ENCODE peak calls at places on chromosomes 2 and 18, in six cellular contexts. W, U, D, C, L and M are unnamed samples.

GRCh38 chr2:171811229-171811628 is 82.8 kb downstream of the SLC25A12 start:
- DNase-seq in W (no peak), U (no peak), D (no peak), C (no peak), L (no peak), M (peak; percentile 62)

GRCh38 chr2:202171246-202171833 is 67.1 kb downstream of the SUMO1 start:
- DNase-seq in W (no peak), U (no peak), D (no peak), C (no peak), L (no peak), M (peak; percentile 28)

GRCh38 chr2:188788621-188789020 is 185.6 kb upstream of the COL3A1 start:
- DNase-seq in W (peak; percentile 91), U (no peak), D (peak; percentile 78), C (peak; percentile 79), L (no peak), M (peak; percentile 93)

GRCh38 chr2:191404568-191404991 is 159.4 kb downstream of the MYO1B start:
- DNase-seq in W (no peak), U (no peak), D (no peak), C (no peak), L (no peak), M (no peak)

GRCh38 chr2:217875138-217875537 is 127.7 kb downstream of the TNS1 start:
- DNase-seq in W (no peak), U (no peak), D (no peak), C (no peak), L (no peak), M (no peak)

GRCh38 chr2:196696423-196697073 is 57.0 kb downstream of the CCDC150 start:
- DNase-seq in W (no peak), U (no peak), D (no peak), C (no peak), L (peak; percentile 22), M (peak; percentile 91)

GRCh38 chr2:33555681-33556080 is 43.4 kb downstream of the FAM98A start:
- DNase-seq in W (no peak), U (no peak), D (no peak), C (no peak), L (no peak), M (no peak)

GRCh38 chr2:70994055-70994444 is 623 bp downstream of the TEX261 start:
- DNase-seq in W (no peak), U (no peak), D (no peak), C (no peak), L (no peak), M (no peak)

GRCh38 chr2:79275197-79275596 is 115.6 kb upstream of the REG3A start:
- DNase-seq in W (no peak), U (no peak), D (no peak), C (no peak), L (no peak), M (no peak)

GRCh38 chr2:120734930-120735611 is 597 bp upstream of the GLI2 start:
- DNase-seq in W (no peak), U (peak; percentile 31), D (no peak), C (no peak), L (no peak), M (peak; percentile 52)

GRCh38 chr2:233760043-233760442 is at the start of gene UGT1A1:
- DNase-seq in W (no peak), U (no peak), D (no peak), C (no peak), L (no peak), M (no peak)

GRCh38 chr2:160292225-160292624 is 92.2 kb upstream of the ITGB6 start:
- DNase-seq in W (no peak), U (no peak), D (no peak), C (no peak), L (no peak), M (no peak)

GRCh38 chr2:221380686-221381085 is 191.4 kb downstream of the EPHA4 start:
- DNase-seq in W (no peak), U (no peak), D (no peak), C (no peak), L (no peak), M (no peak)

GRCh38 chr2:190696792-190697398 is 48.0 kb downstream of the NAB1 start:
- DNase-seq in W (no peak), U (no peak), D (no peak), C (no peak), L (no peak), M (no peak)

GRCh38 chr18:63534615-63535014 is 7.6 kb upstream of the SERPINB12 start:
- DNase-seq in W (no peak), U (no peak), D (no peak), C (no peak), L (no peak), M (no peak)
- TF ChIP-seq CTCF in W (no peak), U (no peak), D (no peak), C (no peak), L (no peak), M (no peak)

GRCh38 chr2:237604960-237605359 is 14.4 kb upstream of the RAB17 start:
- DNase-seq in W (no peak), U (no peak), D (no peak), C (no peak), L (peak; percentile 44), M (peak; percentile 18)

GRCh38 chr2:237603718-237604362 is 13.3 kb upstream of the RAB17 start:
- DNase-seq in W (no peak), U (no peak), D (no peak), C (peak; percentile 64), L (no peak), M (peak; percentile 65)

GRCh38 chr2:237603049-237603717 is 12.6 kb upstream of the RAB17 start:
- DNase-seq in W (no peak), U (no peak), D (no peak), C (no peak), L (no peak), M (no peak)

GRCh38 chr2:237602409-237602808 is 11.9 kb upstream of the RAB17 start:
- DNase-seq in W (no peak), U (no peak), D (no peak), C (no peak), L (no peak), M (no peak)

DNA sequence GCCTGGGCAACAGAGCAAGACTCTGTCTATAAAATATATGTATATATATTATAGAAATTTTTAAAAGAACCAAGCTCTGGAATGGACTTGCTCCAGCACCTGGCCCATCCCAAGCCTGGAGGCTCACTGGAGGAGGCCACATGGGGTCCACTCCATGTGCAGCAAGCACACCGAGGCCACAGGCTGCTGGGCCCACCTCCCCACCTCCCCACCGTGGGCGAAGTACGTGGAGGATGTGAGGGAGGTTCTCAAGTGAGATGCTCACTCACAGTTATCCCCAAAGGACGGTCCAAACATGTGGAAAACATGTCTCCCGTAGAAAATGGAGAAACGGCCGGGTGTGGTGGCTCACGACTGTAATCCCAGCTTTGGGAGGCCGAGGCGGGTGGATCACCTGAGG is 13.9 kb upstream of the RAB17 start:
- DNase-seq in W (no peak), U (no peak), D (no peak), C (no peak), L (no peak), M (no peak)
- H3K27ac ChIP-seq in W (peak overlapping the region; percentile 44), U (peak overlapping the region; percentile 63), D (no peak overlapping the region), C (no peak overlapping the region), L (no peak overlapping the region), M (no peak overlapping the region)

DNA sequence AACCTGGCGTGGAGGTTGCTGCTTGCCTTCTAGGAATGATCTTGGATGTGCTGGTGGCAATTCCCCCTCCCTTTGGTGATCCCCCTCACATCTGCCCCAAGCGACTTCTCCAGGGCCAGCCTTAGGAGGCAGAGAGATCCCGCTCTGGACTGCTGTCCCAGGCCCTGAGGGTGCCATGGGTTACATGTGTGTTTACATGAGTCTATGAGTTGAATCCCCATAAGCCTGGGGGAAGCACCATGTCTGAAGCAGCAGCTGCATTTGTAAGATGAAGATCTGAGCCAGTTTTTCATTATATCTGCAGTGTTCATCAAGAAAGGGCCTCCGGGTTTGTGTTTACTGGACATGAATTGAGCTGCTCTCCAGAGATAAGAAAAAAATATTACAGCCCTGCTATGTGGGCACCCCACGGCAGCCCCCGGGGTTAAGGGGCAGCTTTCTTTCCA is 46.1 kb downstream of the MRPS5 start:
- DNase-seq in W (no peak), U (no peak), D (no peak), C (no peak), L (no peak), M (no peak)
- H3K4me3 ChIP-seq in W (no peak overlapping the region), U (no peak overlapping the region), D (no peak overlapping the region), C (no peak overlapping the region), L (no peak overlapping the region), M (no peak overlapping the region)

DNA sequence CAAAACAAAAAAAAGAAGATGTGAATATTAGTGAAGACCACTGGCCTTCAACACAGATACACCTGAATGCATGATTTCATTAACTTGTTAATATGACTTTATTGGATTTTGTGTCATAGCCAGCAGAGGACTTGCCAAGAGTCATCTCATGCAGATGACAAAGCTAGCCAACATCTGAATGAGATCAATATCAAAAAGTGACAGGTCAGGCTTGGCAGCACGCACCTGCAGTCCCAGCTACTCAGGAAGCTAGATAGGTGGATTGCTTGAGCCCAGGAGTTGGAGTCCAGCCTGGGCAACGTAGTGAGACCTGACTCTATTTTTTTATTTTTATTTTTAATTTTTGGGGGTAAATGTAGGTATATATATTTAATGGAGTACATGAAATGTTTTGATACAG is 54.5 kb upstream of the TGIF1 start:
- DNase-seq in W (no peak), U (no peak), D (no peak), C (no peak), L (no peak), M (no peak)
- TF ChIP-seq CTCF in W (no peak), U (no peak), D (no peak), C (no peak), L (no peak), M (no peak)

GRCh38 chr2:152222975-152223638 is 47.5 kb upstream of the STAM2 start:
- DNase-seq in W (peak; percentile 71), U (no peak), D (peak; percentile 46), C (peak; percentile 84), L (no peak), M (peak; percentile 96)

GRCh38 chr2:152223997-152224396 is 48.4 kb upstream of the STAM2 start:
- DNase-seq in W (no peak), U (no peak), D (peak; percentile 27), C (peak; percentile 16), L (no peak), M (peak; percentile 54)

GRCh38 chr2:152221870-152222269 is 46.3 kb upstream of the STAM2 start:
- DNase-seq in W (no peak), U (no peak), D (no peak), C (no peak), L (no peak), M (peak; percentile 63)
- H3K27ac ChIP-seq in W (no peak overlapping the region), U (no peak overlapping the region), D (no peak overlapping the region), C (no peak overlapping the region), L (no peak overlapping the region), M (no peak overlapping the region)